ENCODE peak calls at places on chromosomes 11 and 22, in nine cellular contexts. K is NCI-H1436; H is ELF-1; F is activated naive CD4-positive, alpha-beta T cell; Z is activated CD8-positive, alpha-beta memory T cell treated with anti-CD3 and anti-CD28 coated beads, Interleukin-2, amount 50 U/mL, for 48 hours; W is left cardiac atrium; T is AG09309; S is HFFc6; J is A549. N is an unnamed sample.

GRCh38 chr22:34236527-34236926 is 316.3 kb upstream of the LARGE1 start:
- DNase-seq in K (no peak), H (no peak), F (no peak), Z (no peak), W (peak; percentile 65), T (no peak), S (no peak), J (no peak), N (no peak)

GRCh38 chr11:129375731-129376657 is at the start of gene BARX2:
- DNase-seq in K (no peak), H (peak; percentile 83), F (no peak), Z (peak; percentile 60), W (peak; percentile 55), T (peak; percentile 14), S (peak; percentile 41), J (no peak), N (peak; percentile 29)

GRCh38 chr11:3853545-3853842 is 2.0 kb upstream of the STIM1 start:
- DNase-seq in K (no peak), H (no peak), F (no peak), Z (no peak), W (no peak), T (no peak), S (no peak), J (no peak), N (no peak)

GRCh38 chr22:28181332-28181731 is 262.3 kb upstream of the PITPNB start:
- DNase-seq in K (no peak), H (no peak), F (no peak), Z (no peak), W (no peak), T (peak; percentile 40), S (peak; percentile 20), J (no peak), N (no peak)

GRCh38 chr11:1198766-1199688 is 23.8 kb upstream of the MUC5B start:
- DNase-seq in K (no peak), H (no peak), F (no peak), Z (no peak), W (peak; percentile 17), T (no peak), S (no peak), J (no peak), N (no peak)

GRCh38 chr11:19436932-19437331 is 196.2 kb upstream of the E2F8 start:
- DNase-seq in K (no peak), H (no peak), F (no peak), Z (no peak), W (no peak), T (no peak), S (no peak), J (no peak), N (no peak)

GRCh38 chr22:17903564-17904295 is 120.6 kb downstream of the MICAL3 start:
- DNase-seq in K (no peak), H (peak; percentile 57), F (no peak), Z (no peak), W (no peak), T (no peak), S (no peak), J (no peak), N (no peak)

GRCh38 chr22:37267128-37267587 is 15.2 kb upstream of the CYTH4 start:
- DNase-seq in K (peak; percentile 59), H (peak; percentile 82), F (peak; percentile 36), Z (peak; percentile 89), W (peak; percentile 41), T (no peak), S (no peak), J (peak; percentile 26), N (peak; percentile 78)

GRCh38 chr22:44668190-44668885 is 33.7 kb upstream of the PRR5 start:
- DNase-seq in K (peak; percentile 32), H (no peak), F (no peak), Z (no peak), W (peak; percentile 59), T (no peak), S (no peak), J (no peak), N (no peak)

GRCh38 chr22:44192098-44192810 is 11.5 kb downstream of the PARVG start:
- DNase-seq in K (no peak), H (peak; percentile 75), F (peak; percentile 9), Z (peak; percentile 81), W (no peak), T (no peak), S (no peak), J (no peak), N (peak; percentile 51)

GRCh38 chr11:100827934-100828661 is 141.0 kb downstream of the ARHGAP42 start:
- DNase-seq in K (peak; percentile 79), H (peak; percentile 41), F (no peak), Z (no peak), W (no peak), T (no peak), S (no peak), J (peak; percentile 18), N (no peak)

GRCh38 chr11:78402842-78403241 is 14.8 kb downstream of the GAB2 start:
- DNase-seq in K (no peak), H (no peak), F (no peak), Z (no peak), W (no peak), T (no peak), S (no peak), J (no peak), N (no peak)

GRCh38 chr11:34910817-34911216 is 5.4 kb downstream of the APIP start:
- DNase-seq in K (no peak), H (no peak), F (no peak), Z (no peak), W (no peak), T (no peak), S (no peak), J (no peak), N (no peak)

GRCh38 chr11:74069146-74070046 is 60.5 kb upstream of the UCP3 start:
- DNase-seq in K (no peak), H (peak; percentile 47), F (no peak), Z (no peak), W (no peak), T (no peak), S (peak; percentile 62), J (no peak), N (no peak)

GRCh38 chr11:110908401-110909106 is 196.3 kb upstream of the ARHGAP20 start:
- DNase-seq in K (no peak), H (no peak), F (no peak), Z (no peak), W (no peak), T (peak; percentile 59), S (peak; percentile 87), J (no peak), N (no peak)

GRCh38 chr22:19975707-19976035 is 34.1 kb upstream of the TXNRD2 start:
- DNase-seq in K (no peak), H (no peak), F (no peak), Z (no peak), W (no peak), T (no peak), S (no peak), J (no peak), N (no peak)

GRCh38 chr11:36278531-36279245 is 10.5 kb downstream of the COMMD9 start:
- DNase-seq in K (no peak), H (no peak), F (no peak), Z (peak; percentile 42), W (no peak), T (no peak), S (no peak), J (no peak), N (no peak)